ENCODE peak calls at places on chromosomes 12 and 14, in ten cellular contexts. F is ascending aorta; P is CD4-positive, alpha-beta T cell; T is right lobe of liver; Q is Peyer's patch; Y is IMR-90; N is cardiac muscle cell; M is tibial nerve; L is aorta; O is thoracic aorta. S is an unnamed sample.
A peak's percentile ranks its signal among the peaks of the same experiment; 100 is the strongest.

GRCh38 chr12:128266559-128267245 is at the start of gene TMEM132C:
- DNase-seq in F (no peak), P (no peak), T (no peak), Q (no peak), Y (no peak), N (no peak), M (no peak), L (no peak), O (no peak), S (no peak)

GRCh38 chr12:109994262-109995175 is 1.6 kb downstream of the GIT2 start:
- DNase-seq in F (no peak), P (no peak), T (no peak), Q (no peak), Y (no peak), N (peak; percentile 21), M (no peak), L (no peak), O (no peak), S (no peak)

GRCh38 chr14:78178971-78179370 is 8.8 kb downstream of the NRXN3 start:
- DNase-seq in F (no peak), P (no peak), T (no peak), Q (no peak), Y (no peak), N (no peak), M (no peak), L (no peak), O (no peak), S (no peak)

GRCh38 chr14:95452176-95452889 is 64.1 kb downstream of the SYNE3 start:
- DNase-seq in F (no peak), P (no peak), T (no peak), Q (no peak), Y (no peak), N (peak; percentile 25), M (no peak), L (no peak), O (no peak), S (no peak)

GRCh38 chr14:77314043-77314442 is 6.6 kb downstream of the POMT2 start:
- DNase-seq in F (no peak), P (no peak), T (no peak), Q (no peak), Y (peak; percentile 89), N (peak; percentile 68), M (no peak), L (no peak), O (no peak), S (no peak)

GRCh38 chr12:29698756-29699155 is 85.0 kb downstream of the TMTC1 start:
- DNase-seq in F (no peak), P (no peak), T (no peak), Q (no peak), Y (no peak), N (peak; percentile 25), M (no peak), L (no peak), O (no peak), S (no peak)

GRCh38 chr14:27175489-27175888 is 577.7 kb upstream of the NOVA1 start:
- DNase-seq in F (no peak), P (no peak), T (no peak), Q (no peak), Y (no peak), N (no peak), M (no peak), L (no peak), O (no peak), S (no peak)

GRCh38 chr12:112112423-112113132 is 4.0 kb upstream of the NAA25 start:
- DNase-seq in F (no peak), P (no peak), T (peak; percentile 33), Q (no peak), Y (no peak), N (no peak), M (no peak), L (no peak), O (no peak), S (no peak)

GRCh38 chr12:958449-959123 is 9.1 kb upstream of the RAD52 start:
- DNase-seq in F (no peak), P (no peak), T (no peak), Q (no peak), Y (no peak), N (peak; percentile 27), M (no peak), L (no peak), O (no peak), S (no peak)

GRCh38 chr14:26199599-26200370 is 398.0 kb downstream of the NOVA1 start:
- DNase-seq in F (no peak), P (no peak), T (no peak), Q (no peak), Y (no peak), N (peak; percentile 60), M (no peak), L (no peak), O (no peak), S (no peak)

GRCh38 chr12:32494676-32495075 is 95.3 kb downstream of the FGD4 start:
- DNase-seq in F (no peak), P (no peak), T (no peak), Q (no peak), Y (no peak), N (peak; percentile 9), M (no peak), L (no peak), O (no peak), S (no peak)

GRCh38 chr12:2364566-2365165 is 311.9 kb downstream of the CACNA1C start:
- DNase-seq in F (no peak), P (no peak), T (no peak), Q (no peak), Y (no peak), N (no peak), M (no peak), L (no peak), O (no peak), S (no peak)

GRCh38 chr12:6373022-6373787 is 2.2 kb downstream of the SCNN1A start:
- DNase-seq in F (no peak), P (no peak), T (no peak), Q (peak; percentile 59), Y (no peak), N (no peak), M (no peak), L (peak; percentile 20), O (no peak), S (no peak)

GRCh38 chr12:44876554-44877275 is 600 bp upstream of the NELL2 start:
- DNase-seq in F (no peak), P (peak; percentile 24), T (no peak), Q (peak; percentile 52), Y (no peak), N (peak; percentile 30), M (no peak), L (peak; percentile 40), O (no peak), S (no peak)

GRCh38 chr12:42854826-42855225 is 265.3 kb upstream of the PRICKLE1 start:
- DNase-seq in F (no peak), P (no peak), T (no peak), Q (no peak), Y (no peak), N (no peak), M (no peak), L (no peak), O (no peak), S (no peak)

DNA sequence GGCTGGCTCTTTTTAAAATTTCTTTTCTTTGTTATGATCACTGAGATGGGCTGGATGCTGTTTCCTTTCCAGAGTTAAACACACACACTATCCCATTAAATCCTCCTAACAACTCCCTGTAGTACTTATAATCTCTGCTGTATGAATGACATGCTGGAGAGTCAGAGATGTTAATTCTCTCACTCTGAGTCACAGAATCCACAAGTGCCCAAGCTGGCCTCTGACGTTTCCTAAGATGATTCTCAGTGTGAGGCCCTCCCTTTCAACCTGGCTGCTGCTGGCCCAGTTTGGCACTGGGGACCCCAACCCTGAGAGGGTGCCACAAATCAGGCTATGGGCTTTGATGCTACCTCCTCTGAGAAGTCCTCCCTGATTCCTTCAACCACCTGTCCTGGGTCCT is 5.4 kb downstream of the NOS1 start:
- DNase-seq in F (no peak), P (no peak), T (no peak), Q (no peak), Y (no peak), N (no peak), M (no peak), L (no peak), O (no peak), S (no peak)
- H3K27me3 ChIP-seq in F (no peaks in the 10 kb centered on the region), P (peaks cover 26% of the 10 kb centered on the region), T (peaks cover 17% of the 10 kb centered on the region), Q (no peaks in the 10 kb centered on the region), Y (no peaks in the 10 kb centered on the region), N (peaks cover 78% of the 10 kb centered on the region), M (no peaks in the 10 kb centered on the region), L (no peaks in the 10 kb centered on the region), O (no peaks in the 10 kb centered on the region), S (peaks cover 29% of the 10 kb centered on the region)

GRCh38 chr14:56815301-56815700 is 5.0 kb upstream of the OTX2 start:
- DNase-seq in F (no peak), P (no peak), T (no peak), Q (no peak), Y (no peak), N (no peak), M (no peak), L (no peak), O (no peak), S (no peak)
- H3K27me3 ChIP-seq in F (peaks cover 16% of the 10 kb centered on the region), P (peaks cover 81% of the 10 kb centered on the region), T (peaks cover 58% of the 10 kb centered on the region), Q (no peaks in the 10 kb centered on the region), Y (peaks cover 63% of the 10 kb centered on the region), N (peaks cover 100% of the 10 kb centered on the region), M (no peaks in the 10 kb centered on the region), L (no peaks in the 10 kb centered on the region), O (peaks cover 5% of the 10 kb centered on the region), S (peaks cover 99% of the 10 kb centered on the region)

GRCh38 chr14:28758253-28758915 is 8.2 kb upstream of the FOXG1 start:
- DNase-seq in F (no peak), P (no peak), T (no peak), Q (no peak), Y (no peak), N (no peak), M (no peak), L (no peak), O (no peak), S (no peak)

GRCh38 chr14:28760431-28760996 is 6.1 kb upstream of the FOXG1 start:
- DNase-seq in F (no peak), P (no peak), T (no peak), Q (no peak), Y (no peak), N (no peak), M (no peak), L (no peak), O (no peak), S (no peak)

GRCh38 chr14:28759658-28760313 is 6.8 kb upstream of the FOXG1 start:
- DNase-seq in F (no peak), P (no peak), T (no peak), Q (no peak), Y (no peak), N (no peak), M (no peak), L (no peak), O (no peak), S (no peak)

GRCh38 chr14:28757790-28758189 is 8.8 kb upstream of the FOXG1 start:
- DNase-seq in F (no peak), P (no peak), T (no peak), Q (no peak), Y (no peak), N (no peak), M (no peak), L (no peak), O (no peak), S (no peak)

GRCh38 chr14:28759056-28759657 is 7.4 kb upstream of the FOXG1 start:
- DNase-seq in F (no peak), P (no peak), T (no peak), Q (no peak), Y (no peak), N (peak; percentile 16), M (no peak), L (no peak), O (no peak), S (no peak)
- H3K27me3 ChIP-seq in F (peaks cover 16% of the 10 kb centered on the region), P (peaks cover 86% of the 10 kb centered on the region), T (peaks cover 44% of the 10 kb centered on the region), Q (no peaks in the 10 kb centered on the region), Y (peaks cover 84% of the 10 kb centered on the region), N (peaks cover 100% of the 10 kb centered on the region), M (peaks cover 3% of the 10 kb centered on the region), L (peaks cover 7% of the 10 kb centered on the region), O (peaks cover 29% of the 10 kb centered on the region), S (peaks cover 92% of the 10 kb centered on the region)

GRCh38 chr12:114440450-114441383 is 34.8 kb upstream of the TBX5 start:
- DNase-seq in F (no peak), P (no peak), T (no peak), Q (no peak), Y (no peak), N (no peak), M (no peak), L (no peak), O (no peak), S (no peak)
- H3K27me3 ChIP-seq in F (peaks cover 5% of the 10 kb centered on the region), P (peaks cover 76% of the 10 kb centered on the region), T (peaks cover 32% of the 10 kb centered on the region), Q (no peaks in the 10 kb centered on the region), Y (peaks cover 65% of the 10 kb centered on the region), N (peaks cover 100% of the 10 kb centered on the region), M (no peaks in the 10 kb centered on the region), L (no peaks in the 10 kb centered on the region), O (peaks cover 6% of the 10 kb centered on the region), S (peaks cover 84% of the 10 kb centered on the region)

S was measured in dorsolateral prefrontal cortex.